ENCODE peak calls at places on chromosome 1, in seven cellular contexts. B, J, A, V, Y, U and O are unnamed samples.

GRCh38 chr1:176374967-176375569 is 87.9 kb upstream of the PAPPA2 start:
- DNase-seq in B (no peak), J (peak; percentile 68), A (peak; percentile 81), V (peak; percentile 81), Y (peak; percentile 67), U (peak; percentile 76), O (peak; percentile 74)

GRCh38 chr1:217563179-217563578 is 67.7 kb downstream of the GPATCH2 start:
- DNase-seq in B (no peak), J (no peak), A (no peak), V (no peak), Y (no peak), U (no peak), O (no peak)

GRCh38 chr1:28329395-28330153 is 734 bp downstream of the MED18 start:
- DNase-seq in B (peak; percentile 1), J (no peak), A (peak; percentile 35), V (peak; percentile 43), Y (peak; percentile 48), U (peak; percentile 71), O (peak; percentile 65)

GRCh38 chr1:204988201-204988600 is 54.8 kb upstream of the CNTN2 start:
- DNase-seq in B (no peak), J (no peak), A (no peak), V (no peak), Y (no peak), U (no peak), O (no peak)

GRCh38 chr1:184242507-184242943 is 144.3 kb upstream of the C1orf21 start:
- DNase-seq in B (no peak), J (no peak), A (peak; percentile 44), V (peak; percentile 59), Y (no peak), U (peak; percentile 27), O (peak; percentile 21)

GRCh38 chr1:232922475-232922874 is 27.9 kb upstream of the NTPCR start:
- DNase-seq in B (no peak), J (no peak), A (no peak), V (no peak), Y (no peak), U (no peak), O (no peak)

GRCh38 chr1:175000697-175001187 is 995 bp downstream of the CACYBP start:
- DNase-seq in B (no peak), J (no peak), A (peak; percentile 43), V (peak; percentile 45), Y (no peak), U (peak; percentile 59), O (peak; percentile 27)

GRCh38 chr1:235127774-235128452 is 724 bp downstream of the TOMM20 start:
- DNase-seq in B (no peak), J (no peak), A (peak; percentile 39), V (peak; percentile 16), Y (peak; percentile 10), U (peak; percentile 64), O (peak; percentile 22)

GRCh38 chr1:3459051-3459908 is 4.8 kb downstream of the ARHGEF16 start:
- DNase-seq in B (no peak), J (no peak), A (no peak), V (no peak), Y (no peak), U (no peak), O (no peak)

GRCh38 chr1:179953974-179954493 is 576 bp upstream of the CEP350 start:
- DNase-seq in B (no peak), J (no peak), A (peak; percentile 70), V (peak; percentile 54), Y (no peak), U (no peak), O (peak; percentile 78)

GRCh38 chr1:28775121-28775942 is 36.6 kb upstream of the OPRD1 start:
- DNase-seq in B (peak; percentile 18), J (no peak), A (peak; percentile 69), V (peak; percentile 56), Y (peak; percentile 64), U (peak; percentile 80), O (peak; percentile 65)

GRCh38 chr1:171817511-171818265 is 23.6 kb upstream of the DNM3 start:
- DNase-seq in B (no peak), J (no peak), A (no peak), V (peak; percentile 84), Y (peak; percentile 21), U (peak; percentile 61), O (no peak)

GRCh38 chr1:202197670-202198359 is 4.2 kb downstream of the LGR6 start:
- DNase-seq in B (no peak), J (no peak), A (no peak), V (no peak), Y (no peak), U (no peak), O (no peak)

GRCh38 chr1:51488372-51489050 is 30.6 kb downstream of the EPS15 start:
- DNase-seq in B (no peak), J (no peak), A (no peak), V (peak; percentile 37), Y (no peak), U (peak; percentile 16), O (no peak)

GRCh38 chr1:93738075-93738622 is 56.5 kb upstream of the BCAR3 start:
- DNase-seq in B (no peak), J (no peak), A (no peak), V (peak; percentile 44), Y (no peak), U (no peak), O (no peak)

GRCh38 chr1:150807257-150807637 is 813 bp downstream of the CTSK start:
- DNase-seq in B (no peak), J (no peak), A (no peak), V (peak; percentile 29), Y (no peak), U (no peak), O (no peak)